ENCODE peak calls at places on chromosomes 12 and 14, in ten cellular contexts. Q is stomach, L is suprapubic skin, H is sigmoid colon, V is upper lobe of left lung, C is transverse colon, F is HCT116, B is GM12878, I is spleen, P is H1. Z is an unnamed sample.

GRCh38 chr12:66915312-66915904 is 236.5 kb upstream of the GRIP1 start:
- DNase-seq in I (no peak), F (no peak), L (no peak), H (no peak), C (no peak), Q (no peak), B (no peak), V (no peak), P (no peak), Z (no peak)

GRCh38 chr12:105272152-105272551 is 36.2 kb upstream of the APPL2 start:
- DNase-seq in L (no peak), B (no peak), C (no peak), P (no peak), I (no peak), V (no peak), H (no peak), F (no peak), Q (no peak), Z (no peak)

GRCh38 chr12:108403952-108404351 is 64.8 kb upstream of the CMKLR1 start:
- DNase-seq in C (no peak), F (no peak), Q (no peak), I (no peak), L (no peak), B (no peak), H (no peak), P (no peak), V (no peak), Z (no peak)

GRCh38 chr14:100695423-100695738 is 31.3 kb upstream of the DLK1 start:
- DNase-seq in I (no peak), V (no peak), L (no peak), P (no peak), F (no peak), Q (no peak), B (no peak), C (no peak), H (no peak), Z (no peak)

GRCh38 chr12:79415754-79416435 is 274.9 kb downstream of the PAWR start:
- DNase-seq in C (peak; percentile 32), F (no peak), I (no peak), P (no peak), B (no peak), V (no peak), L (no peak), H (no peak), Q (peak; percentile 34), Z (peak; percentile 52)

GRCh38 chr14:105419305-105420091 is at the start of gene MTA1:
- DNase-seq in L (peak; percentile 68), I (peak; percentile 88), H (no peak), Q (peak; percentile 56), V (peak; percentile 93), F (no peak), B (no peak), P (no peak), C (peak; percentile 54), Z (no peak)

GRCh38 chr14:34662558-34663088 is 32.7 kb upstream of the SNX6 start:
- DNase-seq in C (no peak), F (no peak), Q (no peak), P (no peak), I (no peak), V (no peak), B (no peak), L (no peak), H (no peak), Z (no peak)

GRCh38 chr12:25960176-25960575 is 1.7 kb downstream of the RASSF8 start:
- DNase-seq in F (no peak), H (peak; percentile 75), V (no peak), Q (no peak), I (no peak), P (no peak), C (no peak), B (no peak), L (no peak), Z (no peak)

GRCh38 chr12:237026-237815 is 23.3 kb upstream of the SLC6A12 start:
- DNase-seq in H (no peak), L (no peak), F (no peak), P (no peak), C (peak; percentile 23), I (no peak), B (no peak), V (no peak), Q (no peak), Z (no peak)

GRCh38 chr14:59161571-59162175 is 26.8 kb upstream of the DAAM1 start:
- DNase-seq in L (no peak), V (no peak), F (peak; percentile 10), B (no peak), P (no peak), I (no peak), Q (no peak), H (no peak), C (no peak), Z (no peak)

GRCh38 chr14:20455355-20456300 is 602 bp downstream of the APEX1 start:
- DNase-seq in C (no peak), I (peak; percentile 83), Q (peak; percentile 27), F (no peak), V (no peak), L (peak; percentile 78), P (no peak), H (peak; percentile 74), B (no peak), Z (no peak)

GRCh38 chr12:4280351-4281163 is 7.0 kb downstream of the CCND2 start:
- DNase-seq in Q (no peak), F (no peak), C (peak; percentile 62), V (peak; percentile 45), P (peak; percentile 40), I (no peak), B (no peak), L (no peak), H (peak; percentile 91), Z (no peak)
- TF ChIP-seq POLR2AphosphoS5 in Q (no peak), F (no peak), C (no peak), V (no peak), P (no peak), I (no peak), B (no peak), L (no peak), H (no peak), Z (no peak)

GRCh38 chr12:54261817-54262402 is 18.0 kb downstream of the CBX5 start:
- DNase-seq in B (no peak), I (no peak), P (no peak), Q (no peak), L (no peak), C (no peak), V (no peak), H (no peak), F (no peak), Z (no peak)

GRCh38 chr12:54262403-54262925 is 17.5 kb downstream of the CBX5 start:
- DNase-seq in Q (no peak), V (no peak), B (no peak), H (no peak), L (no peak), F (no peak), I (no peak), C (no peak), P (no peak), Z (no peak)

GRCh38 chr12:54259194-54260011 is 20.5 kb downstream of the CBX5 start:
- DNase-seq in B (peak; percentile 42), Q (peak; percentile 55), C (peak; percentile 64), L (peak; percentile 82), V (peak; percentile 87), F (peak; percentile 72), I (peak; percentile 85), H (peak; percentile 92), P (peak; percentile 89), Z (peak; percentile 38)

GRCh38 chr12:54270345-54270744 is 9.6 kb downstream of the CBX5 start:
- DNase-seq in B (no peak), P (no peak), I (no peak), Q (no peak), L (no peak), H (no peak), C (no peak), F (no peak), V (no peak), Z (no peak)

GRCh38 chr12:54265364-54265812 is 14.5 kb downstream of the CBX5 start:
- DNase-seq in F (no peak), I (no peak), L (no peak), C (no peak), Q (no peak), B (no peak), P (no peak), V (no peak), H (no peak), Z (no peak)
- H3K4me3 ChIP-seq in F (no peak overlapping the region), I (no peak overlapping the region), L (no peak overlapping the region), C (no peak overlapping the region), Q (no peak overlapping the region), B (no peak overlapping the region), P (no peak overlapping the region), V (no peak overlapping the region), H (no peak overlapping the region), Z (no peak overlapping the region)

GRCh38 chr12:130633771-130634170 is 82.3 kb downstream of the RIMBP2 start:
- DNase-seq in Q (peak; percentile 29), H (peak; percentile 59), L (peak; percentile 30), P (peak; percentile 73), C (peak; percentile 46), I (no peak), F (no peak), V (no peak), B (no peak), Z (peak; percentile 77)
- TF ChIP-seq POLR2A in Q (no peak), H (no peak), L (no peak), P (no peak), C (no peak), I (no peak), F (no peak), V (no peak), B (no peak), Z (peak; percentile 17)

DNA sequence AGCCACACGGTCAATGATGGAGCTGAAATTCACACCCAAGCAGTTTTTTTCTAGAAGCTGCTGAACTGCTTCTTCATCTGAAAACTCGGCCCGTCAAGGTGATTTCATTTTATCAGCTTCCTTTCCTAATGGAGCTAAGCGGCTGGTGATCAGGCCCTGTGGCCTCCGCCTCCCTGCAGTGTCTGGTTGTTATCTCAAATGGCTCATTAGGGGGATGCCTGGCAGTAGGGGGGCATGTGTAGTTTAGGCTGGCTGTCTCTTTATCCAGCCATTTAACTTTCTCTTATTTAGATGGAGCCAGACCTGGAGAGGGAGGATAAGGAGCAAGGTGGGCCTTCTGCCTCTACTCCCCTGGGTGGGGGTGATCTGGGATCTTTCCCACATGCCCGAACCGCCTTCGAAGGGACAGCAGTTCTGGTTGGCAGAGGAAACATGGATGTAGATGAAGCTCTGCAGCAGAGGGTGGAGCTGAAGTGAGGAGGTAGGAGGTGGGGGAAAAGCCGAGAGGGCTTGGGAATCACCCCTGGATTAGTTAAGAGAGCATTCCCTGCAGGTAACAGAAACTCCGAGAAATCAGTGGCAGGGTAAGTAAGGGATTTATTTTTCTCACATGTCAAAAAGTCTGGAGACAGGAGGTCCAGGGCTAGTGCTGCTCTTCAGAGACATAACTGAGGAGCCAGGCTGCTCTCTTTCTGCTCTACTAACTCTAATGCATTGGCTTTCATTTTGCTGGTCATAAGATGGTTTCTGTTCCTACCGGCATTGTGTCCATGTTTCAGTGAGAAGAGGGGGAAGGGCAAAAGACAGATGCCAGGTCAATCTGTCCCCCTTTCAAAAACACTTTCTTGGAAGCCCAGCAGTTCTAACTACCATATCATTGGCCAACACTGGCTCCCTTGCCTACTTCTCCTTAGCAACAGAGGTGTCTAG is 64.2 kb downstream of the TGFB3 start:
- DNase-seq in F (no peak), C (no peak), Q (no peak), L (no peak), V (no peak), B (no peak), I (no peak), P (no peak), H (no peak), Z (no peak)
- TF ChIP-seq POLR2AphosphoS5 in F (no peak), C (no peak), Q (no peak), L (no peak), V (no peak), B (no peak), I (no peak), P (no peak), H (no peak), Z (no peak)

GRCh38 chr14:24261969-24262327 is 1.0 kb downstream of the TGM1 start:
- DNase-seq in Q (no peak), F (no peak), V (peak; percentile 58), B (no peak), H (no peak), C (no peak), I (no peak), L (no peak), P (no peak), Z (no peak)
- H3K4me3 ChIP-seq in Q (no peak overlapping the region), F (no peak overlapping the region), V (no peak overlapping the region), B (no peak overlapping the region), H (no peak overlapping the region), C (no peak overlapping the region), I (no peak overlapping the region), L (no peak overlapping the region), P (no peak overlapping the region), Z (no peak overlapping the region)